ENCODE peak calls at places on chromosomes 5 and 9, in four cellular contexts. One of them, this sample, is unnamed.

GRCh38 chr5:6554812-6555211 is 78.0 kb downstream of the NSUN2 start:
- DNase-seq in K562: no peak
- DNase-seq in neural crest cell: no peak
- DNase-seq in bronchial epithelial cell: no peak
- DNase-seq in this sample: no peak

GRCh38 chr5:126499742-126500396 is 76.7 kb downstream of the GRAMD2B start:
- DNase-seq in bronchial epithelial cell: no peak
- DNase-seq in neural crest cell: no peak
- DNase-seq in K562: peak
- DNase-seq in this sample: peak

GRCh38 chr5:6578676-6579343 is 54.0 kb downstream of the NSUN2 start:
- DNase-seq in bronchial epithelial cell: no peak
- DNase-seq in K562: no peak
- DNase-seq in neural crest cell: no peak
- DNase-seq in this sample: no peak

GRCh38 chr9:90914868-90915483 is 113.4 kb downstream of the SYK start:
- DNase-seq in neural crest cell: peak
- DNase-seq in bronchial epithelial cell: peak
- DNase-seq in K562: peak
- DNase-seq in this sample: peak

GRCh38 chr5:17441351-17441750 is 56.7 kb upstream of the TAF11L2 start:
- DNase-seq in bronchial epithelial cell: no peak
- DNase-seq in neural crest cell: no peak
- DNase-seq in K562: no peak
- DNase-seq in this sample: no peak

GRCh38 chr9:114924327-114924726 is 6.1 kb downstream of the TNFSF8 start:
- DNase-seq in neural crest cell: no peak
- DNase-seq in K562: no peak
- DNase-seq in bronchial epithelial cell: no peak
- DNase-seq in this sample: no peak

GRCh38 chr9:7433508-7434292 is 365.9 kb downstream of the DMAC1 start:
- DNase-seq in neural crest cell: no peak
- DNase-seq in K562: no peak
- DNase-seq in bronchial epithelial cell: peak
- DNase-seq in this sample: no peak

GRCh38 chr5:149680810-149681221 is 49.3 kb upstream of the PPARGC1B start:
- DNase-seq in bronchial epithelial cell: no peak
- DNase-seq in K562: no peak
- DNase-seq in neural crest cell: no peak
- DNase-seq in this sample: no peak

GRCh38 chr5:175741556-175741955 is 83.7 kb downstream of the HRH2 start:
- DNase-seq in neural crest cell: no peak
- DNase-seq in K562: no peak
- DNase-seq in bronchial epithelial cell: no peak
- DNase-seq in this sample: no peak

GRCh38 chr5:9545301-9545958 is 445 bp downstream of the SEMA5A start:
- DNase-seq in K562: no peak
- DNase-seq in neural crest cell: no peak
- DNase-seq in bronchial epithelial cell: no peak
- DNase-seq in this sample: peak

GRCh38 chr5:9544502-9545300 is 1.2 kb downstream of the SEMA5A start:
- DNase-seq in bronchial epithelial cell: peak
- DNase-seq in K562: peak
- DNase-seq in neural crest cell: peak
- DNase-seq in this sample: peak

GRCh38 chr5:9544056-9544455 is 1.8 kb downstream of the SEMA5A start:
- DNase-seq in neural crest cell: no peak
- DNase-seq in K562: no peak
- DNase-seq in bronchial epithelial cell: no peak
- DNase-seq in this sample: no peak

GRCh38 chr5:9546973-9547947 is 1.4 kb upstream of the SEMA5A start:
- DNase-seq in bronchial epithelial cell: peak
- DNase-seq in K562: no peak
- DNase-seq in neural crest cell: no peak
- DNase-seq in this sample: peak

GRCh38 chr5:9545959-9546851 is at the start of gene SEMA5A:
- DNase-seq in bronchial epithelial cell: peak
- DNase-seq in neural crest cell: peak
- DNase-seq in K562: peak
- DNase-seq in this sample: peak
- TF ChIP-seq CTCF in bronchial epithelial cell: peak
- TF ChIP-seq CTCF in neural crest cell: no peak
- TF ChIP-seq CTCF in K562: no peak
- TF ChIP-seq CTCF in this sample: no peak

DNA sequence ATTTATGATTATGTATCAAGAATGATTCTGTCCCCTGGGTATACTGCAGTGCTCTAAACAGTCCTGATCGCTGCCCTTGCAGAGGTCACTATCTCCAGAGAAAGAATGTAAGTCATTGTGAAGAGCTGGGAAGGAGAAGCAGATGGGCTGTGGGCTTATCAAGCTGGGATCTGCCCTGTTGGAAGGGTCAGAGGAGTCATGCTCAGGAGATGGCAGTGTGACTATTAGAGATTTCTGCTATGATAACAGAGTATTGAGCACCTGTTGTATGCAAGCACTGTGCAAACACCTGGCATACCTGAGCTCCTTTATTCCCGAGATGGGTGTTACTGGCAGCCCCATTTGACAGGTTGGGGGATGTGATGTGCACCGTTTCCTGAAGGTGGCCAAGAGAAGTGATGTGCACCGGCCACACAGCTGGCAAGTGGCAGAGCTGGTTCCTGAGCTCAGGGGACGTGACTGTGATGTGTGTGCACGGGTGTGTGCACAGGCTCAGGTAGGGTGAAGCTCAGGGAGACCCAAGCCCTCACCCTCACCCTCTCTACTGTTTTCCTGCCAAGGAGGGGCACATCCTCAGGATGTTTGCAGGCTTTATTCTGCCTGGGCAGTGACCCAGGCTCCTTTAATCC is 56.5 kb downstream of the WWC1 start:
- DNase-seq in bronchial epithelial cell: no peak
- DNase-seq in neural crest cell: no peak
- DNase-seq in K562: no peak
- DNase-seq in this sample: no peak
- TF ChIP-seq CTCF in bronchial epithelial cell: no peak
- TF ChIP-seq CTCF in neural crest cell: no peak
- TF ChIP-seq CTCF in K562: no peak
- TF ChIP-seq CTCF in this sample: no peak

GRCh38 chr9:459491-460444 is 245.1 kb downstream of the DOCK8 start:
- DNase-seq in bronchial epithelial cell: no peak
- DNase-seq in neural crest cell: no peak
- DNase-seq in K562: no peak
- DNase-seq in this sample: no peak
- TF ChIP-seq CTCF in bronchial epithelial cell: no peak
- TF ChIP-seq CTCF in neural crest cell: no peak
- TF ChIP-seq CTCF in K562: no peak
- TF ChIP-seq CTCF in this sample: no peak

DNA sequence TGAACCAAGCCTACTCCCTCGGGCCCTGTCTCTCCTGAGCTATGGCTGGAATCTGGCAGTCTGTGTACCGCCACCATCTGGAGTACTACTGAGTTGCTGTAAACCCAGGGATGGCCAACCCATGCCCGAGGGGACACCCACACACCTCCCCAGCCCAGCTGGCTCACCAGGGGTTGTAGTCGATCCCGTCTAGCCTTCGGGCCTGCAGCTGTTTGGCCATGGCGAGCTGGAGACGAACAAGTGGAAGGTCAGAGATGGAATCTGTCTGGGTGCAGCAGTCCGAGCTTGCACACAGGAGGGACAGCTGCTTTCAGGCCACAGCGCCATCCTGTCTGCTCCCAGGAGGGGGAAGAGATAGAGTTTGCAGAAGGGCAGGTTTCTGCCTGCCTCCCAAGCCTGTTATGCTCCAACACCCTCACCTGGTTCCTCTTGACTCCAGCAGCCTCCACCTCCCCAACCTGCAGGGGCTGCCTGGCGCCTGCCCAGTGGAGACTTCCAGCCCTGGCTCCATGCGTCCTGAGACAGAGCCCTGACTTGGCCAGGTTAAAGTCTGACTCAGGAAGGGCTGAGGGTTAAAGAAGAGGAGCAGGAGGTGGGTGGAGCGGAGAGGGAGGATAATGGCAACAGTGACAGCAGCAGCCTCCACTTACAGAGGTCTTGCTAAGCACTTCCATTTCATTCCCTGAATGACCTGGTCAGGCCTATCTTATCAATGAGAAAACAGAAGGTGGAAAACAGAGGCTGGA is 15.8 kb upstream of the SPOUT1 start:
- DNase-seq in bronchial epithelial cell: peak
- DNase-seq in neural crest cell: no peak
- DNase-seq in K562: peak
- DNase-seq in this sample: no peak
- TF ChIP-seq CTCF in bronchial epithelial cell: peak
- TF ChIP-seq CTCF in neural crest cell: no peak
- TF ChIP-seq CTCF in K562: peak
- TF ChIP-seq CTCF in this sample: no peak

GRCh38 chr9:124122813-124123462 is 111.4 kb downstream of the LHX2 start:
- DNase-seq in neural crest cell: no peak
- DNase-seq in bronchial epithelial cell: no peak
- DNase-seq in K562: no peak
- DNase-seq in this sample: no peak
- TF ChIP-seq CTCF in neural crest cell: peak
- TF ChIP-seq CTCF in bronchial epithelial cell: no peak
- TF ChIP-seq CTCF in K562: peak
- TF ChIP-seq CTCF in this sample: no peak

GRCh38 chr9:22455181-22455580 is 8.6 kb downstream of the DMRTA1 start:
- DNase-seq in bronchial epithelial cell: no peak
- DNase-seq in neural crest cell: no peak
- DNase-seq in K562: no peak
- DNase-seq in this sample: no peak

GRCh38 chr9:22454021-22454420 is 7.4 kb downstream of the DMRTA1 start:
- DNase-seq in bronchial epithelial cell: peak
- DNase-seq in K562: no peak
- DNase-seq in neural crest cell: no peak
- DNase-seq in this sample: no peak

GRCh38 chr9:22457448-22457847 is 10.8 kb downstream of the DMRTA1 start:
- DNase-seq in neural crest cell: no peak
- DNase-seq in bronchial epithelial cell: no peak
- DNase-seq in K562: no peak
- DNase-seq in this sample: no peak

GRCh38 chr9:22447607-22448305 is 1.1 kb downstream of the DMRTA1 start:
- DNase-seq in bronchial epithelial cell: peak
- DNase-seq in neural crest cell: no peak
- DNase-seq in K562: no peak
- DNase-seq in this sample: no peak

DNA sequence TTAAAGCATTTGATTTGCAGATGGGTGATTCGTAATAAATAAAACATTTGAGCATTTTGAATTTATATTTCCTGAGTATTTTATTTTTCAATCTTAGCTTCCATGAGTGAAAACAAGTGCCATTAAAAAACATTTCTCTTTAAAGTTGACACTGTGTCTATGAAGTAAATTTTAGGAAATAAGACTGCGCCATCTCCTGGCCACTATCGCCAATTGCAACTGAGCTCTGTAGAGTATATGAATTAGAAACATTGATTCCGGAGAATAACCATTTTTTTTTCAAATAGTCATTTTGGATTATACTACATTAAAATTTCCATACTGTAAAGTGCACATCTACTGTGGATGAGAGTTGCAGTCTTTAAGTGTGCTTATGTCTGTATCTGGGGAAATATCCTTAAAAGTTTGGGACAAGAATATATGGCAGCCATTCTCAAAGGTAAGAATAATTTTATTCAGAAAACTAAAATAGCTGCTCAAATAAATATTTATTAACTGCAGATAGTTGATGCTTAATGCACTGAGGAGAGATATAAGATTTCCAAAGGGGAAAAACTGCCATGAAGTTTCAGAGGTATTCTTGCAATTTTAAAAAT is 5.9 kb downstream of the DMRTA1 start:
- DNase-seq in neural crest cell: peak
- DNase-seq in bronchial epithelial cell: peak
- DNase-seq in K562: no peak
- DNase-seq in this sample: peak
- TF ChIP-seq CTCF in neural crest cell: peak
- TF ChIP-seq CTCF in bronchial epithelial cell: peak
- TF ChIP-seq CTCF in K562: no peak
- TF ChIP-seq CTCF in this sample: peak

DNA sequence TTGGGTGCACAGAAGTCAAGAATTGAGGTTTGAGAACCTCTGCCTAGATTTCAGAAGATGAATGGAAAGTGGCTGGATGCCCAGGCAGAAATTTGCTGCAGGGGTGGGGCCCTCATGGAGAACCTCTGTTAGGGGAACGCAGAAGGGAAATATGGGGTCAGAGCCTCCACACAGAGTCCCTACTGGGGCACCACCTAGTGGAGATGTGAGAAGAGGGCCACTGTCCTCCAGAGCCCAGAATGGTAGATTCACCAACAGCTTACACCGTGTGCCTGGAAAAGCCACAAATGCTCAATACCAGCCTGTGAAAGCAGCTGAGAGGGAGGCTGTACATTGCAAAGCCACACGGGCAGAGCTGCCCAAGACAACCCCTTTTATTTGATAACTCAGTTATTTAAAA is 383.5 kb downstream of the TLE4 start:
- DNase-seq in bronchial epithelial cell: no peak
- DNase-seq in K562: no peak
- DNase-seq in neural crest cell: no peak
- DNase-seq in this sample: no peak
- TF ChIP-seq CTCF in bronchial epithelial cell: peak
- TF ChIP-seq CTCF in K562: no peak
- TF ChIP-seq CTCF in neural crest cell: no peak
- TF ChIP-seq CTCF in this sample: no peak

GRCh38 chr5:135571210-135571609 is 7.6 kb downstream of the CXCL14 start:
- DNase-seq in bronchial epithelial cell: no peak
- DNase-seq in K562: no peak
- DNase-seq in neural crest cell: no peak
- DNase-seq in this sample: no peak

GRCh38 chr5:135568923-135569360 is 9.8 kb downstream of the CXCL14 start:
- DNase-seq in K562: no peak
- DNase-seq in neural crest cell: no peak
- DNase-seq in bronchial epithelial cell: peak
- DNase-seq in this sample: no peak

GRCh38 chr5:135568241-135568640 is 10.6 kb downstream of the CXCL14 start:
- DNase-seq in neural crest cell: no peak
- DNase-seq in bronchial epithelial cell: no peak
- DNase-seq in K562: no peak
- DNase-seq in this sample: no peak

GRCh38 chr5:135570453-135570764 is 8.4 kb downstream of the CXCL14 start:
- DNase-seq in neural crest cell: no peak
- DNase-seq in K562: no peak
- DNase-seq in bronchial epithelial cell: no peak
- DNase-seq in this sample: no peak

DNA sequence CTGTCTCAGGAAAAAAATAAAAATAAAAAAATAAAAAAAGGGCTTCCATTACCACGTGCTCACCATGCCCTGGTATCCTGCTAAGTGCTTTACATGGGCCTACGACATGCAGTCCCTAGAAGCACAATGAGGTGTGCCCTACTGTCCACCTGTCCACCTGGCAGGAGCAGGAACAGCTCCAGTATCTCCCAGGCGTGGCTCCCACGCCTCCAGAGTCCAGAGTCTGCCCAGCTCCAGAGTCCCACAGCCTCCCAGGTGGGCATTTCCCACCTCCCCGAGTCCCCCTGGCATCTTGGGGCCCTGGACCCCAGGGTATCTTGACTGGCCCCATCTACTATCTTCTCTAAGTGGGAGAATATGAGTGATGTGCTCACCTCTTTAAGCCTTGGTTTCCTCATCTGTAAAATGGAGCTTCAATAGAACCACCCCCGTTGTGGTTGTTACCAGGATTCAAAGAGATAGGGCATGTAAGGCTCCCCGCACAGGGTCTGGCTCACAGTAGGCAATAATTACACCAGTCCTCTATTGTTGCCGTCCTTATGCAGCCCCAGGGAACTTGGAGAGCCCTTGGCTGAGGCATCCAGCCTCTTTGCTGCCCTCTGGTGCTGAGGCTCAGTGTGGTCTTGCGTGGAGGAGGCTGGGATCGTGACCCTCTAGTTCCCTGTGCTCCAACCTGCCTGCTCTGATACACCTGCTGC is 8.9 kb downstream of the CXCL14 start:
- DNase-seq in bronchial epithelial cell: peak
- DNase-seq in K562: peak
- DNase-seq in neural crest cell: peak
- DNase-seq in this sample: peak
- TF ChIP-seq CTCF in bronchial epithelial cell: peak
- TF ChIP-seq CTCF in K562: peak
- TF ChIP-seq CTCF in neural crest cell: peak
- TF ChIP-seq CTCF in this sample: peak

This sample was measured in endothelial cell.